ENCODE peak calls at places on chromosomes 13 and 19, in five cellular contexts. K, R, Q, A and D are unnamed samples.

GRCh38 chr19:20039203-20039723 is at the start of gene ZNF682:
- DNase-seq in K (peak; percentile 84), R (peak; percentile 98), Q (no peak), A (no peak), D (peak; percentile 75)

GRCh38 chr19:30228726-30229523 is 143.3 kb upstream of the ZNF536 start:
- DNase-seq in K (no peak), R (peak; percentile 76), Q (no peak), A (no peak), D (no peak)

GRCh38 chr19:13118424-13119193 is 545 bp downstream of the NACC1 start:
- DNase-seq in K (peak; percentile 50), R (peak; percentile 83), Q (no peak), A (no peak), D (peak; percentile 56)

GRCh38 chr13:29956771-29957170 is 106.4 kb upstream of the UBL3 start:
- DNase-seq in K (no peak), R (peak; percentile 43), Q (no peak), A (no peak), D (no peak)

GRCh38 chr19:30447276-30447870 is 75.2 kb downstream of the ZNF536 start:
- DNase-seq in K (no peak), R (no peak), Q (no peak), A (no peak), D (no peak)

GRCh38 chr13:78602561-78603239 is 652 bp downstream of the POU4F1 start:
- DNase-seq in K (no peak), R (no peak), Q (no peak), A (no peak), D (no peak)

GRCh38 chr19:18312021-18312534 is 10.8 kb downstream of the LSM4 start:
- DNase-seq in K (no peak), R (no peak), Q (no peak), A (no peak), D (no peak)

GRCh38 chr13:96781141-96781540 is 213.1 kb downstream of the OXGR1 start:
- DNase-seq in K (no peak), R (no peak), Q (no peak), A (no peak), D (no peak)

GRCh38 chr19:54653181-54653809 is 9.5 kb upstream of the LILRB4 start:
- DNase-seq in K (peak; percentile 8), R (peak; percentile 41), Q (peak; percentile 31), A (no peak), D (peak; percentile 53)

GRCh38 chr19:8610041-8610927 is at the start of gene ADAMTS10:
- DNase-seq in K (no peak), R (peak; percentile 84), Q (no peak), A (no peak), D (no peak)

GRCh38 chr19:18593367-18594095 is 4.9 kb downstream of the REX1BD start:
- DNase-seq in K (no peak), R (peak; percentile 27), Q (no peak), A (no peak), D (no peak)

GRCh38 chr13:50129065-50129922 is 114.0 kb downstream of the KCNRG start:
- DNase-seq in K (no peak), R (no peak), Q (no peak), A (no peak), D (no peak)

GRCh38 chr19:38831142-38831605 is 420 bp downstream of the ECH1 start:
- DNase-seq in K (peak; percentile 87), R (peak; percentile 72), Q (no peak), A (no peak), D (peak; percentile 56)

GRCh38 chr19:34428549-34429285 is 536 bp downstream of the UBA2 start:
- DNase-seq in K (peak; percentile 2), R (peak; percentile 47), Q (no peak), A (no peak), D (peak; percentile 9)
- TF ChIP-seq JUND in K (no peak), R (no peak), Q (no peak), A (no peak), D (no peak)

DNA sequence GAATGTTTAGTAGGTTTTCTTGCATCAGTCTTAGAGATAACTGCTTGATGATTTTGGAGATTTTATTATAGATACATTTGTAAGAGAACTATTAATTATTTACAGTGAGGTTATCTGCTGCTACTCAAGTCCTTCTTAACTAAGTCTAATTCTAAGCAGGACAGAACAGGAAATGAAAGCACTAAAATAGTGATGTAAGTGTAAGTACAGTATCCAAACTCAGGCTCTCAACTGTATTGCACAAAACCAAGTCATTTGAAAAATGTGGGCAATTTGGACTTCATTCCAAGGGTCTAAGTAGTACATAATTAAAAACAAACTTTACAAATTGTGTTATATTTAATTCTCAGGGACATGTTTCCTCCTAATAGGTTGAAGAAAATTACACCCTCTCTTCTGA is 417.1 kb downstream of the ITGBL1 start:
- DNase-seq in K (no peak), R (no peak), Q (no peak), A (no peak), D (no peak)
- TF ChIP-seq JUND in K (no peak), R (no peak), Q (no peak), A (no peak), D (no peak)

GRCh38 chr13:25982908-25983307 is 68.9 kb downstream of the SHISA2 start:
- DNase-seq in K (no peak), R (no peak), Q (no peak), A (no peak), D (no peak)

GRCh38 chr13:25990801-25991200 is 61.0 kb downstream of the SHISA2 start:
- DNase-seq in K (no peak), R (no peak), Q (no peak), A (no peak), D (no peak)

GRCh38 chr13:25987987-25988386 is 63.8 kb downstream of the SHISA2 start:
- DNase-seq in K (no peak), R (no peak), Q (no peak), A (no peak), D (no peak)

GRCh38 chr13:25992076-25992475 is 59.7 kb downstream of the SHISA2 start:
- DNase-seq in K (no peak), R (no peak), Q (no peak), A (no peak), D (no peak)

GRCh38 chr13:25988655-25989054 is 63.2 kb downstream of the SHISA2 start:
- DNase-seq in K (no peak), R (no peak), Q (no peak), A (no peak), D (peak; percentile 21)
- TF ChIP-seq JUND in K (no peak), R (no peak), Q (no peak), A (no peak), D (peak; percentile 61)

GRCh38 chr13:109301711-109302110 is 484.7 kb downstream of the IRS2 start:
- DNase-seq in K (no peak), R (peak; percentile 36), Q (no peak), A (no peak), D (no peak)

GRCh38 chr13:109301276-109301675 is 485.1 kb downstream of the IRS2 start:
- DNase-seq in K (no peak), R (no peak), Q (no peak), A (no peak), D (no peak)

GRCh38 chr13:109293166-109293565 is 493.2 kb downstream of the IRS2 start:
- DNase-seq in K (no peak), R (no peak), Q (no peak), A (no peak), D (no peak)

GRCh38 chr13:109297628-109298027 is 488.8 kb downstream of the IRS2 start:
- DNase-seq in K (no peak), R (peak; percentile 36), Q (no peak), A (no peak), D (no peak)
- TF ChIP-seq JUND in K (no peak), R (no peak), Q (no peak), A (no peak), D (no peak)

GRCh38 chr13:20474515-20474914 is 51.1 kb downstream of the CRYL1 start:
- DNase-seq in K (no peak), R (no peak), Q (no peak), A (no peak), D (no peak)
- TF ChIP-seq JUND in K (no peak), R (no peak), Q (no peak), A (no peak), D (no peak)

GRCh38 chr19:47407417-47407774 is 11.9 kb downstream of the MEIS3 start:
- DNase-seq in K (no peak), R (peak; percentile 47), Q (no peak), A (no peak), D (no peak)
- TF ChIP-seq JUND in K (no peak), R (no peak), Q (no peak), A (no peak), D (no peak)

GRCh38 chr13:35995136-35995535 is 136.0 kb downstream of the DCLK1 start:
- DNase-seq in K (no peak), R (no peak), Q (no peak), A (no peak), D (no peak)

GRCh38 chr13:35992964-35993363 is 138.2 kb downstream of the DCLK1 start:
- DNase-seq in K (no peak), R (no peak), Q (no peak), A (no peak), D (no peak)

GRCh38 chr13:35990196-35990595 is 141.0 kb downstream of the DCLK1 start:
- DNase-seq in K (no peak), R (no peak), Q (no peak), A (no peak), D (no peak)

GRCh38 chr13:35996360-35996759 is 134.8 kb downstream of the DCLK1 start:
- DNase-seq in K (no peak), R (no peak), Q (no peak), A (no peak), D (no peak)

DNA sequence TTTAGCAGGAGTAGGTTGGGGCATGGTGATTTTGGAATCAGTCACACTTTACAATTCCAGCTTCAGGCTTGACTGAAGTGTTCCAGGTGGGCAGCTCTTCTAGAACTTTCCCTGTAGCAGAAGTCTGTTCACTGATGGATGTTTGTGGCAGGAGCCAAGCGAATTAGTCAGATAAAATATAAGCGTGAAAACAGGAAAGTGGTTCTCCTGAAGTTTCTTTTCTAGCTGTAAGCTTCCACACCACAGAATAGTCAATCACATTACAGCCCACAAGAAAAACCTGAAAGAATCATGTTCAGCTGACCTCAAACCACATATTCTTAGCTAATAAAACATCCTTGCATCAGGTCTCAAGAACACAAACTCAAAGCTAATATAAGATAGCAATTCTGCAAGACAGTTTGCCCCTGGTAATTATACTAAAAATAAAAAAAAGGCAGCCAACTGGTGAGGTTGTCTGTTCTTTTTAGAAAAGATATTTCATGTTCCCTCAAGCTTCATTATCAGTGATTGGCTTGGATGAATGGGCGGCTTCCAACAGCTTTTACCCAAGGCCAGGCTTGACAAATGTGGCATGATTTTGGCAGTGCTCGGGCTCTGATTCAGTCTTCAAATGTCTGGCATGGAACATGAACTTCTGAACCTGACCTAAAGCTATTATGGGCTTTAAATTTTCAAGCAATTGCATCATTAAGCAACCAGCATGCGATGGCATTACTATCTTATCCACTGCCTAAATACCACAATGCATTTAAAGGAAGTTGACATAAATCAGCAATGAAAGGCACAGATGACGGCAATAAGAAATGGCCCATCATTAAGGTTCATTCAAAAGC is 136.8 kb downstream of the DCLK1 start:
- DNase-seq in K (no peak), R (no peak), Q (no peak), A (no peak), D (no peak)
- TF ChIP-seq JUND in K (no peak), R (peak; percentile 97), Q (no peak), A (no peak), D (no peak)

GRCh38 chr19:6963937-6964336 is 57.3 kb downstream of the MBD3L2B start:
- DNase-seq in K (no peak), R (no peak), Q (peak; percentile 7), A (no peak), D (peak; percentile 3)
- TF ChIP-seq JUND in K (no peak), R (no peak), Q (no peak), A (no peak), D (no peak)